ENCODE peak calls at places on chromosomes 4 and X, in five cellular contexts. One of them, this sample, is unnamed.

GRCh38 chrX:135411893-135412292 is 9.9 kb upstream of the SMIM10L2A start:
- DNase-seq in testis: no peak
- DNase-seq in lower leg skin: no peak
- DNase-seq in H9: no peak
- DNase-seq in tibial artery: no peak
- DNase-seq in this sample: no peak

GRCh38 chrX:48558270-48558669 is 16.0 kb upstream of the RBM3 start:
- DNase-seq in H9: no peak
- DNase-seq in testis: no peak
- DNase-seq in tibial artery: no peak
- DNase-seq in lower leg skin: no peak
- DNase-seq in this sample: no peak

GRCh38 chrX:10423716-10424115 is 196.7 kb downstream of the MID1 start:
- DNase-seq in tibial artery: no peak
- DNase-seq in lower leg skin: no peak
- DNase-seq in testis: no peak
- DNase-seq in H9: no peak
- DNase-seq in this sample: no peak

GRCh38 chr4:40321671-40322131 is 13.4 kb upstream of the CHRNA9 start:
- DNase-seq in tibial artery: no peak
- DNase-seq in testis: no peak
- DNase-seq in lower leg skin: no peak
- DNase-seq in H9: no peak
- DNase-seq in this sample: no peak

GRCh38 chrX:13102636-13103035 is 58.2 kb upstream of the FAM9C start:
- DNase-seq in testis: no peak
- DNase-seq in tibial artery: no peak
- DNase-seq in H9: no peak
- DNase-seq in lower leg skin: no peak
- DNase-seq in this sample: no peak

GRCh38 chrX:132219343-132219768 is at the start of gene RAP2C:
- DNase-seq in H9: peak
- DNase-seq in lower leg skin: peak
- DNase-seq in testis: peak
- DNase-seq in tibial artery: peak
- DNase-seq in this sample: peak

GRCh38 chr4:73765296-73765695 is 24.9 kb downstream of the CXCL8 start:
- DNase-seq in tibial artery: no peak
- DNase-seq in H9: no peak
- DNase-seq in lower leg skin: no peak
- DNase-seq in testis: no peak
- DNase-seq in this sample: no peak

GRCh38 chr4:25449270-25449669 is 72.2 kb downstream of the ANAPC4 start:
- DNase-seq in H9: no peak
- DNase-seq in lower leg skin: no peak
- DNase-seq in testis: no peak
- DNase-seq in tibial artery: peak
- DNase-seq in this sample: no peak

GRCh38 chrX:118116308-118117068 is at the start of gene KLHL13:
- DNase-seq in H9: peak
- DNase-seq in testis: peak
- DNase-seq in lower leg skin: no peak
- DNase-seq in tibial artery: peak
- DNase-seq in this sample: peak

GRCh38 chr4:6425336-6425735 is 47.1 kb downstream of the PPP2R2C start:
- DNase-seq in testis: no peak
- DNase-seq in tibial artery: no peak
- DNase-seq in lower leg skin: no peak
- DNase-seq in H9: no peak
- DNase-seq in this sample: no peak

GRCh38 chr4:22997358-22998224 is 304.9 kb downstream of the GBA3 start:
- DNase-seq in H9: no peak
- DNase-seq in testis: peak
- DNase-seq in lower leg skin: no peak
- DNase-seq in tibial artery: no peak
- DNase-seq in this sample: no peak

GRCh38 chr4:45072981-45073380 is 346.6 kb upstream of the GNPDA2 start:
- DNase-seq in lower leg skin: no peak
- DNase-seq in tibial artery: no peak
- DNase-seq in testis: no peak
- DNase-seq in H9: no peak
- DNase-seq in this sample: no peak

GRCh38 chrX:41452565-41452964 is 5.4 kb downstream of the NYX start:
- DNase-seq in tibial artery: no peak
- DNase-seq in testis: no peak
- DNase-seq in H9: no peak
- DNase-seq in lower leg skin: no peak
- DNase-seq in this sample: no peak

GRCh38 chr4:122086338-122086737 is 65.8 kb upstream of the BLTP1 start:
- DNase-seq in tibial artery: no peak
- DNase-seq in lower leg skin: no peak
- DNase-seq in testis: no peak
- DNase-seq in H9: no peak
- DNase-seq in this sample: no peak

GRCh38 chr4:119725688-119726330 is 97.2 kb upstream of the PDE5A start:
- DNase-seq in lower leg skin: no peak
- DNase-seq in H9: peak
- DNase-seq in tibial artery: no peak
- DNase-seq in testis: no peak
- DNase-seq in this sample: no peak

GRCh38 chrX:149992918-149993317 is 54.6 kb upstream of the EOLA2 start:
- DNase-seq in tibial artery: no peak
- DNase-seq in lower leg skin: no peak
- DNase-seq in testis: no peak
- DNase-seq in H9: no peak
- DNase-seq in this sample: no peak
- TF ChIP-seq CTCF in tibial artery: no peak
- TF ChIP-seq CTCF in lower leg skin: no peak
- TF ChIP-seq CTCF in testis: no peak
- TF ChIP-seq CTCF in H9: no peak
- TF ChIP-seq CTCF in this sample: no peak

DNA sequence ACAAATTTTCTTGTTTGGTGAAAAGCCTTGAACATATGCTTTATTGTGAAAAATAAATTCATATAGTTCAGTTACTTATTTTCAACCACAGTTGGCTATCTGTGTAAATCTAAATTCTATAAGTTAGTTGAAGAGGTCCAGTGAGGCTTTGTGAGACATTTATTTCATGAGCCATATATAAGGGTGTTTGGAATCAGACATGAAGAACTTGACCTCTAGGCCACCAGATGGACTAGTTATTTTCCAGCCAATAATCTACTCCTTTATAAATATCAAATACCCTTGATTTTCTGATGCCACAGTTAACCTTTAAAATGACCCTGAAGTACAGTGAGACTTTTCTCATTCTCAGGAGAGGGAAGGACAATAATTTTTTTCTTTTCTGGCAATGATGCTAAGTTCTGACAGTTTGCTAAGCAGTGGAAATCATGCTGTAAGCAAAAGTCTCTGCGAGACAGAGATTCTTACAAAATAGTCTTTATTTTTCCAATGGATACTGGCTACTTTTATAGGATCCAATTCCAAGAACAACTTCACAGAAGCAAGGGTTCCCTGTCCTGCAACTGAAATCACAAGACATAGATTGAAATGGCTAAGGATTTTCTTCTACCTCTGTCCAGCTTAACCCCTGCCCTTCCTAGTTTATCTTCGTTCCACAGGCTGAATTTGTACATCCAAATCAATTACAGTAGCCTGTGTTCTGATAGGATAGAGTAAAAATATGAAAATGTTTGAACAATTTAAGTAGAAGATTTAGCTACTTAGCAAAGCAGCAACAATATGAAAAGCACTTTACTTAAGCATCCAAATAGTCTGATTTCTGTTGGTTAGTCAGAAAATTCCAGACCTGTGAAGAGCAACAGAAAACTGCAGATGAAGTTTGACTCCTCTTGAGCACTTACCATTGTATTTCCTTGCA is 2.3 kb downstream of the ARSJ start:
- DNase-seq in tibial artery: no peak
- DNase-seq in testis: no peak
- DNase-seq in lower leg skin: no peak
- DNase-seq in H9: no peak
- DNase-seq in this sample: no peak
- TF ChIP-seq CTCF in tibial artery: no peak
- TF ChIP-seq CTCF in testis: no peak
- TF ChIP-seq CTCF in lower leg skin: no peak
- TF ChIP-seq CTCF in H9: no peak
- TF ChIP-seq CTCF in this sample: no peak

GRCh38 chr4:2354127-2354526 is 64.3 kb downstream of the ZFYVE28 start:
- DNase-seq in H9: peak
- DNase-seq in lower leg skin: no peak
- DNase-seq in testis: no peak
- DNase-seq in tibial artery: peak
- DNase-seq in this sample: no peak
- TF ChIP-seq CTCF in H9: peak
- TF ChIP-seq CTCF in lower leg skin: no peak
- TF ChIP-seq CTCF in testis: no peak
- TF ChIP-seq CTCF in tibial artery: no peak
- TF ChIP-seq CTCF in this sample: no peak

DNA sequence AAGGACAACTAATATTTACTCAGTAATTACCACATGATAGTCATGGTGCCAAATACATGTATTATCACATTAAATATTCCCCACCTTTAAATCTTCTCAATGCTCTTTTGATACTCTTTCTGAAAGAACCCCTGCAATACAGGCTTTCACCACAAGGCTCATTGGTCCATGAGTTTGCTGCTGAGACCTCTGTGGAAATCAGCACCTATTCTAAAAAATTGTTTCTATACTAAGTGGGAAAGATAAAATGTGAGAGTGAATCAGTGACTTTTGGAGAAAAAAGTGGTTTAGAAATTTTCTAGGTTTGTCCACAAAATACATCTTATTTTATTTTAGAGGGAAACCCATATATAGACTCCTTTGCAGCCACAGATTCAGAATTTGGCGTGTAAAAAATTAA is 257.3 kb downstream of the ZIC3 start:
- DNase-seq in tibial artery: no peak
- DNase-seq in testis: no peak
- DNase-seq in H9: no peak
- DNase-seq in lower leg skin: no peak
- DNase-seq in this sample: no peak
- TF ChIP-seq CTCF in tibial artery: no peak
- TF ChIP-seq CTCF in testis: no peak
- TF ChIP-seq CTCF in H9: peak
- TF ChIP-seq CTCF in lower leg skin: no peak
- TF ChIP-seq CTCF in this sample: peak

This sample was measured in glutamatergic neuron.